ENCODE peak calls at places on chromosome 4, in six cellular contexts. U is CD4-positive, alpha-beta memory T cell; Y is brain microvascular endothelial cell; S is stimulated activated CD8-positive, alpha-beta memory T cell treated with anti-CD3 and anti-CD28 coated beads, Interleukin-2, amount 100 ng/mL, for 1 hour; I is nephron progenitor cell; M is T-cell. T is an unnamed sample.

GRCh38 chr4:87007345-87008181 is 72.8 kb downstream of the AFF1 start:
- DNase-seq in M (peak), U (peak), Y (peak), I (peak), S (no peak), T (no peak)

GRCh38 chr4:174739576-174739975 is 89.5 kb downstream of the GLRA3 start:
- DNase-seq in S (no peak), I (no peak), Y (no peak), U (no peak), M (no peak), T (no peak)

GRCh38 chr4:3820806-3821579 is 54.8 kb downstream of the ADRA2C start:
- DNase-seq in I (no peak), U (no peak), M (no peak), S (no peak), Y (no peak), T (no peak)

GRCh38 chr4:185738038-185738552 is 73.9 kb downstream of the SORBS2 start:
- DNase-seq in S (no peak), I (no peak), Y (peak), U (no peak), M (no peak), T (no peak)

GRCh38 chr4:122930877-122931276 is 8.5 kb upstream of the NUDT6 start:
- DNase-seq in I (no peak), Y (no peak), S (no peak), M (no peak), U (peak), T (no peak)

GRCh38 chr4:81818385-81818784 is 346.7 kb upstream of the RASGEF1B start:
- DNase-seq in Y (no peak), I (no peak), U (no peak), S (no peak), M (no peak), T (no peak)

GRCh38 chr4:147772459-147772969 is 40.6 kb downstream of the ARHGAP10 start:
- DNase-seq in S (no peak), I (no peak), Y (peak), U (no peak), M (no peak), T (no peak)

GRCh38 chr4:141913928-141914327 is 277.5 kb downstream of the IL15 start:
- DNase-seq in U (no peak), Y (no peak), I (no peak), S (no peak), M (no peak), T (no peak)

GRCh38 chr4:9893329-9894108 is 112.1 kb downstream of the DRD5 start:
- DNase-seq in I (no peak), U (no peak), M (no peak), S (no peak), Y (no peak), T (no peak)

GRCh38 chr4:121094297-121094966 is 22.1 kb upstream of the NDNF start:
- DNase-seq in I (no peak), U (no peak), S (no peak), M (no peak), Y (no peak), T (no peak)

GRCh38 chr4:113790478-113790877 is 28.9 kb upstream of the CAMK2D start:
- DNase-seq in M (no peak), I (no peak), S (no peak), U (no peak), Y (no peak), T (no peak)

GRCh38 chr4:173333658-173334084 is 487 bp downstream of the HMGB2 start:
- DNase-seq in I (peak), M (peak), Y (no peak), S (peak), U (no peak), T (peak)

GRCh38 chr4:11729548-11729947 is 300.9 kb upstream of the HS3ST1 start:
- DNase-seq in Y (no peak), M (no peak), I (no peak), S (no peak), U (no peak), T (no peak)

GRCh38 chr4:14771091-14771490 is 231.2 kb upstream of the CPEB2 start:
- DNase-seq in U (no peak), M (no peak), I (no peak), S (no peak), Y (no peak), T (no peak)

GRCh38 chr4:22099896-22100295 is 151.3 kb upstream of the KCNIP4 start:
- DNase-seq in S (no peak), I (no peak), Y (peak), U (no peak), M (no peak), T (no peak)

GRCh38 chr4:155973639-155974475 is 20.2 kb upstream of the CTSO start:
- DNase-seq in M (no peak), Y (no peak), I (no peak), S (no peak), U (no peak), T (no peak)

GRCh38 chr4:56655627-56656345 is 25.3 kb downstream of the HOPX start:
- DNase-seq in U (peak), S (no peak), I (peak), Y (no peak), M (peak), T (no peak)

GRCh38 chr4:89914609-89915008 is 20.0 kb downstream of the MMRN1 start:
- DNase-seq in M (no peak), S (no peak), U (no peak), I (no peak), Y (no peak), T (no peak)

GRCh38 chr4:105107105-105107856 is 39.4 kb upstream of the TET2 start:
- DNase-seq in S (no peak), M (no peak), I (no peak), U (no peak), Y (no peak), T (no peak)

GRCh38 chr4:185257694-185258093 is 48.3 kb downstream of the SNX25 start:
- DNase-seq in M (no peak), Y (no peak), S (no peak), I (no peak), U (no peak), T (no peak)

GRCh38 chr4:3407171-3407771 is 34.5 kb upstream of the HGFAC start:
- DNase-seq in I (no peak), U (no peak), M (no peak), S (no peak), Y (no peak), T (no peak)

GRCh38 chr4:30721353-30722091 is 1.4 kb downstream of the PCDH7 start:
- DNase-seq in I (peak), M (no peak), Y (no peak), S (no peak), U (no peak), T (peak)

GRCh38 chr4:70392057-70392776 is 5.5 kb upstream of the OPRPN start:
- DNase-seq in S (no peak), U (no peak), Y (no peak), I (no peak), M (no peak), T (no peak)

GRCh38 chr4:106266201-106266600 is 49.8 kb downstream of the TBCK start:
- DNase-seq in I (no peak), U (peak), S (no peak), Y (peak), M (no peak), T (no peak)

GRCh38 chr4:131370846-131371245 is 1778.2 kb upstream of the PCDH10 start:
- DNase-seq in U (no peak), Y (no peak), M (no peak), I (no peak), S (no peak), T (no peak)

GRCh38 chr4:65669008-65669971 is 999 bp downstream of the EPHA5 start:
- DNase-seq in U (no peak), M (no peak), S (no peak), I (peak), Y (peak), T (no peak)

GRCh38 chr4:73844352-73844751 is 7.9 kb downstream of the CXCL6 start:
- DNase-seq in Y (peak), S (no peak), I (no peak), U (no peak), M (no peak), T (no peak)

T was measured in ascending aorta.